ENCODE peak calls at places on chromosomes 5 and 9, in nine cellular contexts. D, V, L, G, U, Y, Z, T and C are unnamed samples.

GRCh38 chr9:35538361-35539234 is 48.7 kb downstream of the RUSC2 start:
- DNase-seq in D (no peak), V (no peak), L (peak), G (no peak), U (peak), Y (no peak), Z (no peak), T (no peak), C (no peak)

GRCh38 chr5:130164966-130165365 is 260.7 kb downstream of the CHSY3 start:
- DNase-seq in D (no peak), V (no peak), L (no peak), G (no peak), U (no peak), Y (no peak), Z (no peak), T (no peak), C (no peak)

GRCh38 chr5:159854916-159855315 is 61.4 kb upstream of the ADRA1B start:
- DNase-seq in D (no peak), V (no peak), L (no peak), G (no peak), U (no peak), Y (no peak), Z (no peak), T (no peak), C (no peak)

GRCh38 chr5:171336486-171337206 is 27.6 kb downstream of the TLX3 start:
- DNase-seq in D (peak), V (peak), L (peak), G (no peak), U (peak), Y (no peak), Z (no peak), T (no peak), C (no peak)

GRCh38 chr9:4615251-4615650 is 46.8 kb upstream of the PLPP6 start:
- DNase-seq in D (peak), V (no peak), L (no peak), G (no peak), U (no peak), Y (no peak), Z (no peak), T (no peak), C (no peak)

GRCh38 chr5:66337827-66338226 is 193.7 kb downstream of the SREK1 start:
- DNase-seq in D (no peak), V (no peak), L (no peak), G (no peak), U (no peak), Y (no peak), Z (no peak), T (no peak), C (no peak)

GRCh38 chr5:137794863-137795262 is 40.7 kb upstream of the HNRNPA0 start:
- DNase-seq in D (no peak), V (no peak), L (no peak), G (no peak), U (no peak), Y (no peak), Z (no peak), T (no peak), C (no peak)

GRCh38 chr9:137286980-137287383 is 9.5 kb downstream of the TOR4A start:
- DNase-seq in D (peak), V (peak), L (no peak), G (no peak), U (peak), Y (no peak), Z (peak), T (no peak), C (no peak)

GRCh38 chr9:11204521-11204920 is 591.7 kb upstream of the PTPRD start:
- DNase-seq in D (no peak), V (no peak), L (no peak), G (no peak), U (no peak), Y (no peak), Z (no peak), T (no peak), C (no peak)

GRCh38 chr9:22147818-22148573 is 138.9 kb upstream of the CDKN2B start:
- DNase-seq in D (no peak), V (peak), L (no peak), G (no peak), U (no peak), Y (no peak), Z (no peak), T (no peak), C (no peak)

GRCh38 chr5:6572825-6573380 is 59.9 kb downstream of the NSUN2 start:
- DNase-seq in D (no peak), V (no peak), L (no peak), G (no peak), U (no peak), Y (no peak), Z (no peak), T (no peak), C (no peak)

GRCh38 chr9:127011772-127012171 is 97.2 kb downstream of the RALGPS1 start:
- DNase-seq in D (no peak), V (no peak), L (no peak), G (no peak), U (no peak), Y (no peak), Z (no peak), T (no peak), C (no peak)

GRCh38 chr9:34125681-34126206 is 754 bp downstream of the DCAF12 start:
- DNase-seq in D (no peak), V (peak), L (peak), G (no peak), U (no peak), Y (no peak), Z (no peak), T (no peak), C (no peak)

GRCh38 chr5:138092301-138092700 is 8.5 kb downstream of the WNT8A start:
- DNase-seq in D (no peak), V (no peak), L (no peak), G (no peak), U (no peak), Y (no peak), Z (no peak), T (no peak), C (no peak)

GRCh38 chr5:178207183-178207916 is 3.0 kb downstream of the HNRNPAB start:
- DNase-seq in D (no peak), V (peak), L (no peak), G (peak), U (no peak), Y (no peak), Z (no peak), T (no peak), C (no peak)

GRCh38 chr5:153456354-153456753 is 34.1 kb upstream of the GRIA1 start:
- DNase-seq in D (no peak), V (no peak), L (no peak), G (no peak), U (no peak), Y (no peak), Z (no peak), T (no peak), C (no peak)

GRCh38 chr5:127858116-127858784 is 155.1 kb downstream of the CCDC192 start:
- DNase-seq in D (no peak), V (no peak), L (no peak), G (no peak), U (no peak), Y (no peak), Z (no peak), T (no peak), C (no peak)

GRCh38 chr5:106093149-106093548 is 1577.6 kb downstream of the EFNA5 start:
- DNase-seq in D (no peak), V (no peak), L (no peak), G (no peak), U (no peak), Y (no peak), Z (no peak), T (no peak), C (no peak)

GRCh38 chr9:109232449-109232848 is 65.4 kb upstream of the FRRS1L start:
- DNase-seq in D (peak), V (no peak), L (no peak), G (no peak), U (no peak), Y (no peak), Z (no peak), T (no peak), C (no peak)

GRCh38 chr5:67063791-67064190 is 132.8 kb downstream of the CD180 start:
- DNase-seq in D (no peak), V (no peak), L (no peak), G (no peak), U (no peak), Y (no peak), Z (no peak), T (no peak), C (no peak)

GRCh38 chr9:34555002-34555348 is 32.2 kb upstream of the ENHO start:
- DNase-seq in D (no peak), V (no peak), L (peak), G (no peak), U (peak), Y (no peak), Z (no peak), T (no peak), C (no peak)

GRCh38 chr5:24591426-24591825 is 53.4 kb downstream of the CDH10 start:
- DNase-seq in D (no peak), V (no peak), L (no peak), G (no peak), U (no peak), Y (no peak), Z (no peak), T (no peak), C (no peak)

GRCh38 chr9:128654481-128654880 is 2.2 kb downstream of the DYNC2I2 start:
- DNase-seq in D (no peak), V (no peak), L (no peak), G (no peak), U (no peak), Y (no peak), Z (peak), T (no peak), C (no peak)

GRCh38 chr5:145130996-145131395 is 704.1 kb downstream of the PRELID2 start:
- DNase-seq in D (peak), V (no peak), L (no peak), G (no peak), U (no peak), Y (no peak), Z (no peak), T (no peak), C (no peak)

GRCh38 chr5:179613460-179614071 is 9.9 kb downstream of the HNRNPH1 start:
- DNase-seq in D (no peak), V (no peak), L (no peak), G (no peak), U (peak), Y (no peak), Z (no peak), T (no peak), C (no peak)

GRCh38 chr5:34598177-34598794 is 57.8 kb upstream of the RAI14 start:
- DNase-seq in D (peak), V (peak), L (no peak), G (no peak), U (no peak), Y (no peak), Z (no peak), T (no peak), C (no peak)

GRCh38 chr5:57174128-57174849 is 430 bp downstream of the GPBP1 start:
- DNase-seq in D (peak), V (peak), L (no peak), G (peak), U (no peak), Y (no peak), Z (no peak), T (peak), C (no peak)

GRCh38 chr5:57173026-57173317 is 887 bp upstream of the GPBP1 start:
- DNase-seq in D (no peak), V (no peak), L (no peak), G (peak), U (no peak), Y (no peak), Z (no peak), T (no peak), C (no peak)

GRCh38 chr5:57174850-57175525 is 1.1 kb downstream of the GPBP1 start:
- DNase-seq in D (no peak), V (no peak), L (no peak), G (no peak), U (no peak), Y (no peak), Z (no peak), T (no peak), C (no peak)

GRCh38 chr5:57172466-57172961 is 1.3 kb upstream of the GPBP1 start:
- DNase-seq in D (peak), V (peak), L (no peak), G (no peak), U (no peak), Y (no peak), Z (no peak), T (no peak), C (peak)

GRCh38 chr5:57173318-57174127 is at the start of gene GPBP1:
- DNase-seq in D (peak), V (peak), L (peak), G (peak), U (peak), Y (peak), Z (peak), T (peak), C (peak)
- TF ChIP-seq CTCF in D (no peak), V (no peak), L (no peak), G (peak), U (no peak), Y (peak), Z (no peak), T (no peak), C (peak)

GRCh38 chr5:7592910-7593309 is 197.0 kb downstream of the ADCY2 start:
- DNase-seq in D (peak), V (no peak), L (peak), G (no peak), U (no peak), Y (no peak), Z (no peak), T (no peak), C (no peak)
- TF ChIP-seq CTCF in D (peak), V (peak), L (no peak), G (no peak), U (no peak), Y (no peak), Z (peak), T (no peak), C (peak)

DNA sequence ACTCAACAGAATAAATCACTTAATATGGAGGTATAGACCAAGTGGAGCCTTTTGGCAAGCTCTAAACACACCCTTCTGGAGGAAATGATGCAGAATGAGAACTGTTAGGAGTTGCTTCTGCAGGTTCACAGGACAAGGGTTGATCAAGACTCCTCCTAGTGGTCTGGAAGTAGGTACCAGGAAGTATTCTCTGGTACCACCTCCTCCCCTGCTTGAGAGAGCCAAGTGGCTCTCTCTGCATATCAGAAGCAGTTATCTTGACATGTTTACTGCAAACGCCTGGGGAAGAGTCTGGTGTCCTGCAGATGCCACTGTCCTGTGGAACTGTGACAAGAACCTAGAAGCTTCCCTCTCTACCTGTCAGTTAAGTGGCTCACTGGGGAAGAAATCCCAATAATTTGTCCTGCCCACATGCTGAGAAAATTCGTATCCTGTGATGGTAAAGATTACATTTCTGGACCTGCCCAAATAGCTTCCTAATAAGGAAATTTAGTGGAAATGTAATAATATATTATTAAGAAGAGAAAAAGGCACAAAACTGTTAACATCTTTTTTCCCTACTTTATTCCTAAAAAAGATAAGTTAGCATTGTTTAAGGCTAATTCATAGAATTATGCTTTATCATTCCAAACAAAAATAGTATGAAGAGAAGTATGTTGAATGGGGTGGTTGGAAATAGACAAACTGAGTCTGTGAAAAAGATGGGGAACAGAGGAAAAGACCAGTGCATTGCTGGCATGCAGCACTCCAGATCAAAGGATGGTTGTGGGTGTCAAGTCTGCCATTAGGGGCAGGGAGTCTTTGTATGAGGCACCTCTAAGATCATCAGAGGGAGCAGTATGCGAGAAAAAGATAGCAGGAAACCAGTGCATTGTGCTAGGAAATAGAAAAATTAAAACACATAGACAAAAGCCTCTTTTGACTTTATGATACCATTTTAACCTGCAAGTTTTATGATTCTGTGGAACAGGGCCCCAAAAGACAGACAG is 118.8 kb downstream of the CDC42SE2 start:
- DNase-seq in D (peak), V (peak), L (no peak), G (no peak), U (no peak), Y (no peak), Z (peak), T (peak), C (no peak)
- TF ChIP-seq CTCF in D (peak), V (peak), L (peak), G (peak), U (no peak), Y (peak), Z (peak), T (peak), C (peak)

GRCh38 chr9:74107692-74108091 is 389.4 kb upstream of the RORB start:
- DNase-seq in D (no peak), V (no peak), L (no peak), G (no peak), U (no peak), Y (no peak), Z (no peak), T (no peak), C (no peak)

GRCh38 chr9:74100042-74100441 is 397.1 kb upstream of the RORB start:
- DNase-seq in D (no peak), V (no peak), L (no peak), G (no peak), U (no peak), Y (no peak), Z (no peak), T (no peak), C (no peak)

GRCh38 chr9:74102702-74103101 is 394.4 kb upstream of the RORB start:
- DNase-seq in D (no peak), V (no peak), L (no peak), G (no peak), U (no peak), Y (no peak), Z (no peak), T (no peak), C (no peak)
- TF ChIP-seq CTCF in D (no peak), V (no peak), L (no peak), G (no peak), U (no peak), Y (no peak), Z (no peak), T (no peak), C (no peak)

DNA sequence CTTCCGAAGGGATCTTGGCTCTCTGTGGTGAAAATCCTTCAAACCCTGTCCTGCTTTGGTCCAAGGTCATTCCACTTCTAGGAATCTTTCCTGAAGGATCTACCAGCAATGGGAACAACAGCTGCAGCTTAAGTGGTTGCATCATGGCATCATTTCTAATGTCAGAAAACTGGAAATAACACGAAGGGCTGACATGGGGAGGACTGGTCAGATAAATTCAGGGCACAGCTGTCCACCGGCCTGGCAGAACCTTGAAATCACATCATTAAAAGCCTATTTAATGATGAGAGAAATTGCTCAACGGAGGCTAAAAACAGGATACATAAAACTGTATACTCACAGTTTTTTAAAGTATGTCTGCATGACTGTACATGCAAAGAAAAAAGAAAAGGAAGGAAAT is 28.3 kb downstream of the OLFML2A start:
- DNase-seq in D (peak), V (no peak), L (no peak), G (no peak), U (no peak), Y (no peak), Z (no peak), T (no peak), C (no peak)
- TF ChIP-seq CTCF in D (no peak), V (no peak), L (no peak), G (no peak), U (no peak), Y (no peak), Z (no peak), T (no peak), C (no peak)

GRCh38 chr9:17793713-17794622 is 215.1 kb downstream of the SH3GL2 start:
- DNase-seq in D (peak), V (peak), L (no peak), G (no peak), U (no peak), Y (no peak), Z (no peak), T (no peak), C (no peak)
- TF ChIP-seq CTCF in D (no peak), V (peak), L (no peak), G (no peak), U (no peak), Y (no peak), Z (no peak), T (no peak), C (peak)

GRCh38 chr9:114592356-114592755 is 4.8 kb downstream of the ATP6V1G1 start:
- DNase-seq in D (no peak), V (no peak), L (no peak), G (no peak), U (no peak), Y (no peak), Z (peak), T (peak), C (no peak)
- TF ChIP-seq CTCF in D (no peak), V (no peak), L (no peak), G (peak), U (no peak), Y (peak), Z (peak), T (peak), C (peak)